ENCODE peak calls at places on chromosome 4, in four cellular contexts. L is WTC11, D is K562, S is HCT116. Y is an unnamed sample.

GRCh38 chr4:121070696-121071639 is 1.4 kb downstream of the NDNF start:
- DNase-seq in D (no peak), L (peak), S (no peak), Y (peak)

GRCh38 chr4:20987191-20987590 is 286.9 kb downstream of the PACRGL start:
- DNase-seq in D (no peak), L (no peak), S (no peak), Y (no peak)

GRCh38 chr4:75325316-75325715 is 188.9 kb downstream of the RCHY1 start:
- DNase-seq in S (no peak), L (no peak), D (no peak), Y (no peak)

GRCh38 chr4:7371122-7371941 is 63.4 kb downstream of the PSAPL1 start:
- DNase-seq in D (no peak), L (no peak), S (no peak), Y (no peak)

GRCh38 chr4:153265311-153266047 is 61.2 kb downstream of the TRIM2 start:
- DNase-seq in S (no peak), L (no peak), D (no peak), Y (no peak)

GRCh38 chr4:85637778-85638177 is 162.8 kb downstream of the ARHGAP24 start:
- DNase-seq in S (no peak), L (no peak), D (no peak), Y (no peak)

GRCh38 chr4:122759639-122760310 is 27.3 kb downstream of the BBS12 start:
- DNase-seq in L (no peak), S (no peak), D (no peak), Y (no peak)

GRCh38 chr4:130335417-130336194 is 1239.7 kb downstream of the C4orf33 start:
- DNase-seq in L (no peak), D (no peak), S (no peak), Y (no peak)

GRCh38 chr4:57078685-57079521 is 31.3 kb downstream of the IGFBP7 start:
- DNase-seq in S (no peak), L (peak), D (no peak), Y (peak)

GRCh38 chr4:71270901-71271300 is 67.9 kb upstream of the SLC4A4 start:
- DNase-seq in L (peak), D (peak), S (peak), Y (peak)

GRCh38 chr4:38490753-38491446 is 173.1 kb upstream of the KLF3 start:
- DNase-seq in S (no peak), D (no peak), L (no peak), Y (no peak)

GRCh38 chr4:56666279-56666678 is 14.8 kb downstream of the HOPX start:
- DNase-seq in D (no peak), S (no peak), L (no peak), Y (no peak)

GRCh38 chr4:16642897-16643296 is 255.5 kb downstream of the LDB2 start:
- DNase-seq in S (no peak), L (no peak), D (peak), Y (peak)

GRCh38 chr4:112895785-112896184 is 153.7 kb upstream of the ANK2 start:
- DNase-seq in L (peak), D (no peak), S (no peak), Y (no peak)

GRCh38 chr4:22413416-22413815 is 102.5 kb downstream of the ADGRA3 start:
- DNase-seq in D (no peak), S (no peak), L (no peak), Y (no peak)

GRCh38 chr4:89197920-89198319 is 86.6 kb downstream of the TIGD2 start:
- DNase-seq in D (no peak), S (no peak), L (no peak), Y (no peak)

GRCh38 chr4:89193828-89194227 is 82.5 kb downstream of the TIGD2 start:
- DNase-seq in D (no peak), L (no peak), S (no peak), Y (no peak)

GRCh38 chr4:89196745-89197144 is 85.4 kb downstream of the TIGD2 start:
- DNase-seq in S (no peak), D (no peak), L (no peak), Y (no peak)

DNA sequence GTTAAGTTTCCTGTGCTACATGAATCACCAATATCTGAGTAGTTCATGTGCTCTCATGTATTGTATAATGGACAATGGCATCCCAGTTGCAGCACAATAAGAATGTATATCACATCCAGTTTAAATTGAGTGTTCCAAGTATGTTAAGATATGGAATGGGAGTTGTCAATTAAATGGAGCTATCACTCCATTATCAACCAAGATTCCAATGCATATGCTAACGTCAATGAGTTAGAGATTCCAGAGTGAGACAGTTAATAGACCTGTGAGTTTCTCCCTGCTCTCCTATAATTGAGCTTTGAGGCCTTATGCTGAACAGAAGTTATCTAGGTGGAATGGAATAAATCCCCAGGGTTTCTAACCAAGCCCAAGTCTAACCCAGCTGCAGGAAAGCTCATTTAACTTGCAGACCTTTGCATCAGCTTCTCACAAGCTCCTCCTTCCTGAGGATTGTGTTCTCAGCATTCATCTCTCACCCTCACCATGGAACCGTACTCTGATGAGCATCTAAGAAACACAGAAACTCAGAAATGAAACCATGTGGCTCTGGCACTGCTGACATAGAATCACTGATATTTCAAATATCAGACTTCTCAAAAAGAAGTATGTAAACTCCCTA is 84.8 kb downstream of the TIGD2 start:
- DNase-seq in D (no peak), L (no peak), S (peak), Y (no peak)
- TF ChIP-seq SP1 in D (no peak), L (no peak), S (no peak), Y (no peak)

GRCh38 chr4:110055014-110055768 is 142.5 kb downstream of the EGF start:
- DNase-seq in L (no peak), S (no peak), D (no peak), Y (no peak)
- TF ChIP-seq SP1 in L (no peak), S (no peak), D (no peak), Y (no peak)

GRCh38 chr4:173527103-173527876 is 2.7 kb downstream of the HAND2 start:
- DNase-seq in L (peak), D (no peak), S (no peak), Y (no peak)
- TF ChIP-seq SP1 in L (no peak), D (no peak), S (no peak), Y (no peak)

DNA sequence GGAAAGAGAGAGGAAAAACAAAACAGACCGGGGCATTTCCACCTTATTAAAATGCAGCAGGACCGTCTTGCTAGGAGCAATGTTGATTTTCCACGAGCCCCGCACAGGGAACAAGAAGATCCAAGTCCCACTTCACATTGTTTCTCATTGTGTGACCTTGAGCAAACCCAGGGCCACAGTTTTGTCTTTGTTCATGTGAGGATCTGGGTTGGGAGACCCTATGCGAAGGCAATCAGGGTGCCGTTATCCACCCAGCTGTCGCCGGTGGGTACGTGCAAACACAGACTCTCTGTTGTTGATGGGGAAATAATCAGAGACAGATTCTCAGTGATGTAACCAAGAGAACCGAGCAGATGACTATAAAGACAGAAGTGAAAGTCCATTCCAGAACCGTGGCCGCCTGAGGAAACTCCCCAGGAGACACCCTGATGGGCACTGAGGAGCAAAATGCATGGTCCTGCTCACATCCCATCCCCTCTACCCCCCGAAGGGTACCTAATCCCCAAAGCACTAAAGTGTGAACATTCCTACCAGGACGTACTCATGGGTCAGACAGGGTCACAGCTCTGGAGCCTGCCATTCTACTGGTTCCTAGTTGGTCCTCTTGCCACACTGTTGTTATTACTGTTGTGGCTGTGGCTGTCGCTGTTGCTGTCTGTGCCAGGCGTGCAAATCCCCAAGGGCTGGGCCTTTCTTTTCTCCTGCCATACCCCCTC is 102.7 kb upstream of the RBPJ start:
- DNase-seq in S (no peak), L (no peak), D (no peak), Y (no peak)
- TF ChIP-seq SP1 in S (no peak), L (no peak), D (no peak), Y (no peak)

GRCh38 chr4:622996-623913 is 2.1 kb upstream of the PDE6B start:
- DNase-seq in D (no peak), L (no peak), S (no peak), Y (no peak)

GRCh38 chr4:626201-627091 is 1.1 kb downstream of the PDE6B start:
- DNase-seq in S (no peak), D (no peak), L (peak), Y (no peak)

GRCh38 chr4:623914-624626 is 1.3 kb upstream of the PDE6B start:
- DNase-seq in L (peak), S (no peak), D (no peak), Y (no peak)

GRCh38 chr4:625631-626031 is 258 bp downstream of the PDE6B start:
- DNase-seq in D (no peak), S (no peak), L (peak), Y (no peak)

DNA sequence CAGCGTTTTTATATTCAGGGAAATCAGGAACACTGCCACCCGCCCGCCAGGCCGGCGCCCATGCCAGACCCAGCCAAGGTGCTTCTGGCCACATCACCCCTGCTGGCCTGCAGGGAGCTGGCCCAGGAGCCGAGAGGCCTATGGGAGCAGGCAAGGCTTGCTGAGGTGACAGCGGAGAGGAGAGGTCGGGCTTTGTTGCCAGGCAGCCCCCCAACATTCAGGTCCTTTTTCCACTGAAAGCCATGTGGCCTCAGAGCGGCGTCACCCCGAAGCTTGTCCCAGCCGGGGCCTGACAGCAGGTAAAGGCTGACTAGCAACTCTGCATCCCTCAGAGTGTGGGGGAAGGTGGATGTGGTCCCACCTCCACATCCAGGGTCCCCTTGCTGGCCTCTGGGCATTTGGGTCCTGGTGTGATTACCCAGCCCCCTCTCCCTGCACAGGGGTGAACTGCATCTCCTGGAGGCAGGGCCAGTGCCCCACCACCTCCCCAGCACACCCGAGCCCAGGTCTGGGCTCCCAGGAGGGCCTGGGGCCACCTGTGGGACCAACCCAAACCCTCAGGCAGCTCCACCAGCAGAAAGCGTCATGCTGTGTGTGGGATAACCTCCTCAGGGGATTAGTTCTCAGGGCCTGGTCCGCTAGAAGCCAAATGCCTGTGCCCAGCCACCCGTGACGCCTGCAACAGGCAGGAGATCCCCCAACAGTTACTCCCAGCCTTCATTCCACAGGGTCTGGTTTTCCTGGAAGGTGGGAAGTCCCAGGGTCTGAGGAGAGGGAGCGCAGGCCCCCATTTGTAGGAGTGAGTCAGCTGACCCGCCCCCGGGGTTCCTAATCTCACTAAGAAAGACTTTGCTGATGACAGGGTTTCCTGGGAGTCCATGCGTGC is at the start of gene PDE6B:
- DNase-seq in L (peak), S (no peak), D (no peak), Y (no peak)
- TF ChIP-seq SP1 in L (no peak), S (no peak), D (no peak), Y (no peak)

Y was measured in HEK293T.